ENCODE peak calls at places on chromosomes 1 and 21, in seven cellular contexts. O is SHP77 treated with DMSO at 0.1 percent for 48 hours, V is H4, K is kidney, L is choroid plexus epithelial cell, D is nephron progenitor cell, H is NCI-H1694 treated with DMSO at 0.1 percent for 48 hours. B is an unnamed sample.
A peak's percentile ranks its signal among the peaks of the same experiment; 100 is the strongest.

GRCh38 chr21:42093991-42094417 is 22.9 kb downstream of the UMODL1 start:
- DNase-seq in O (no peak), V (peak; percentile 91), K (peak; percentile 86), L (peak; percentile 90), D (no peak), H (peak; percentile 94), B (no peak)

GRCh38 chr1:104706631-104707147 is 957.0 kb downstream of the AMY1C start:
- DNase-seq in O (no peak), V (peak; percentile 32), K (no peak), L (no peak), D (no peak), H (no peak), B (no peak)

GRCh38 chr1:3649342-3650247 is at the start of gene WRAP73:
- DNase-seq in O (peak; percentile 88), V (peak; percentile 90), K (peak; percentile 95), L (peak; percentile 93), D (peak; percentile 88), H (peak; percentile 79), B (peak; percentile 85)

GRCh38 chr21:33069645-33069993 is 322 bp upstream of the OLIG1 start:
- DNase-seq in O (no peak), V (no peak), K (no peak), L (no peak), D (no peak), H (no peak), B (no peak)

GRCh38 chr21:44024257-44024656 is 12.1 kb downstream of the TRAPPC10 start:
- DNase-seq in O (no peak), V (no peak), K (no peak), L (no peak), D (no peak), H (no peak), B (no peak)

GRCh38 chr1:68495968-68496679 is 758 bp downstream of the DEPDC1 start:
- DNase-seq in O (peak; percentile 27), V (peak; percentile 21), K (no peak), L (peak; percentile 10), D (no peak), H (peak; percentile 67), B (no peak)

GRCh38 chr1:170665625-170666024 is 1.7 kb downstream of the PRRX1 start:
- DNase-seq in O (no peak), V (no peak), K (no peak), L (no peak), D (no peak), H (no peak), B (no peak)

GRCh38 chr1:32900956-32901822 is at the start of gene TMEM54:
- DNase-seq in O (no peak), V (no peak), K (peak; percentile 83), L (no peak), D (peak; percentile 66), H (no peak), B (no peak)

GRCh38 chr1:179295356-179295755 is 1.8 kb downstream of the SOAT1 start:
- DNase-seq in O (no peak), V (no peak), K (no peak), L (no peak), D (no peak), H (no peak), B (no peak)

GRCh38 chr1:155990340-155990739 is 12.0 kb upstream of the ARHGEF2 start:
- DNase-seq in O (no peak), V (no peak), K (no peak), L (no peak), D (no peak), H (no peak), B (no peak)

GRCh38 chr21:42401164-42401563 is 2.5 kb upstream of the UBASH3A start:
- DNase-seq in O (no peak), V (peak; percentile 77), K (no peak), L (peak; percentile 35), D (no peak), H (no peak), B (no peak)

GRCh38 chr1:21837476-21837875 is 25.4 kb downstream of the LDLRAD2 start:
- DNase-seq in O (no peak), V (no peak), K (no peak), L (no peak), D (no peak), H (no peak), B (no peak)

GRCh38 chr21:16624468-16625102 is 888.3 kb upstream of the CXADR start:
- DNase-seq in O (no peak), V (no peak), K (no peak), L (no peak), D (peak; percentile 20), H (no peak), B (no peak)

GRCh38 chr1:222557148-222557547 is 9.2 kb upstream of the HHIPL2 start:
- DNase-seq in O (no peak), V (no peak), K (no peak), L (peak; percentile 14), D (no peak), H (no peak), B (no peak)

GRCh38 chr21:36854391-36854790 is 112.1 kb downstream of the HLCS start:
- DNase-seq in O (peak; percentile 8), V (no peak), K (no peak), L (peak; percentile 73), D (peak; percentile 64), H (peak; percentile 75), B (no peak)

GRCh38 chr1:101365881-101366280 is 129.1 kb downstream of the S1PR1 start:
- DNase-seq in O (no peak), V (no peak), K (no peak), L (peak; percentile 29), D (no peak), H (no peak), B (no peak)

GRCh38 chr1:96292141-96292540 is 429.4 kb upstream of the PTBP2 start:
- DNase-seq in O (no peak), V (no peak), K (no peak), L (no peak), D (no peak), H (no peak), B (no peak)

GRCh38 chr1:168507828-168508227 is 36.0 kb downstream of the XCL2 start:
- DNase-seq in O (no peak), V (no peak), K (no peak), L (no peak), D (no peak), H (no peak), B (no peak)

GRCh38 chr1:30083800-30084464 is 639.5 kb downstream of the MATN1 start:
- DNase-seq in O (no peak), V (peak; percentile 80), K (no peak), L (peak; percentile 82), D (no peak), H (no peak), B (no peak)

GRCh38 chr1:54018635-54019034 is 649 bp upstream of the LDLRAD1 start:
- DNase-seq in O (no peak), V (no peak), K (no peak), L (no peak), D (no peak), H (no peak), B (no peak)

GRCh38 chr1:21508580-21509350 is 458 bp upstream of the ALPL start:
- DNase-seq in O (no peak), V (no peak), K (peak; percentile 87), L (peak; percentile 48), D (peak; percentile 96), H (peak; percentile 25), B (peak; percentile 56)

GRCh38 chr1:180854001-180854400 is 58.7 kb upstream of the KIAA1614 start:
- DNase-seq in O (no peak), V (no peak), K (no peak), L (peak; percentile 22), D (no peak), H (no peak), B (no peak)

GRCh38 chr1:91400133-91400725 is 4.4 kb downstream of the HFM1 start:
- DNase-seq in O (no peak), V (peak; percentile 6), K (no peak), L (no peak), D (no peak), H (no peak), B (no peak)

GRCh38 chr1:241817331-241817792 is 30.6 kb upstream of the EXO1 start:
- DNase-seq in O (no peak), V (peak; percentile 69), K (no peak), L (peak; percentile 88), D (no peak), H (no peak), B (no peak)

GRCh38 chr1:235093013-235093618 is 35.5 kb downstream of the TOMM20 start:
- DNase-seq in O (peak; percentile 53), V (peak; percentile 60), K (peak; percentile 83), L (peak; percentile 86), D (peak; percentile 52), H (peak; percentile 13), B (no peak)

GRCh38 chr1:6801998-6802397 is 16.7 kb downstream of the CAMTA1 start:
- DNase-seq in O (no peak), V (no peak), K (no peak), L (peak; percentile 45), D (no peak), H (no peak), B (no peak)

GRCh38 chr1:67339623-67340343 is 32.1 kb downstream of the IL12RB2 start:
- DNase-seq in O (no peak), V (peak; percentile 82), K (no peak), L (peak; percentile 82), D (no peak), H (no peak), B (no peak)

GRCh38 chr1:248873409-248873992 is 14.6 kb upstream of the ZNF692 start:
- DNase-seq in O (peak; percentile 94), V (peak; percentile 95), K (peak; percentile 96), L (peak; percentile 98), D (peak; percentile 98), H (peak; percentile 99), B (peak; percentile 90)

GRCh38 chr1:156608036-156608674 is 6.9 kb upstream of the GPATCH4 start:
- DNase-seq in O (peak; percentile 96), V (peak; percentile 74), K (no peak), L (peak; percentile 86), D (peak; percentile 46), H (peak; percentile 99), B (peak; percentile 44)

GRCh38 chr1:19122668-19123067 is 87.4 kb downstream of the UBR4 start:
- DNase-seq in O (no peak), V (no peak), K (no peak), L (peak; percentile 13), D (no peak), H (no peak), B (no peak)

GRCh38 chr1:205226868-205227583 is 720 bp upstream of the TMCC2 start:
- DNase-seq in O (no peak), V (no peak), K (no peak), L (peak; percentile 61), D (no peak), H (no peak), B (no peak)

GRCh38 chr1:35029756-35030155 is 2.0 kb downstream of the ZMYM6 start:
- DNase-seq in O (no peak), V (no peak), K (no peak), L (peak; percentile 23), D (no peak), H (no peak), B (no peak)

GRCh38 chr1:156693858-156694562 is 11.4 kb downstream of the CRABP2 start:
- DNase-seq in O (no peak), V (no peak), K (no peak), L (no peak), D (peak; percentile 41), H (no peak), B (no peak)

GRCh38 chr1:46615735-46616134 is 876 bp downstream of the MOB3C start:
- DNase-seq in O (no peak), V (no peak), K (no peak), L (no peak), D (no peak), H (no peak), B (no peak)

GRCh38 chr21:45779226-45779625 is 135.7 kb downstream of the PCBP3 start:
- DNase-seq in O (no peak), V (no peak), K (no peak), L (no peak), D (no peak), H (no peak), B (no peak)

GRCh38 chr1:32159189-32159588 is 20.3 kb upstream of the TXLNA start:
- DNase-seq in O (no peak), V (no peak), K (no peak), L (no peak), D (no peak), H (no peak), B (no peak)

B was measured in T-helper 2 cell.